ENCODE peak calls at places on chromosome 21, in eight cellular contexts. K is fibroblast of lung, B is dorsolateral prefrontal cortex, W is hepatocyte, C is Calu3, Z is BJ, D is tibial artery, H is epithelial cell of esophagus. L is an unnamed sample.

GRCh38 chr21:14711287-14711686 is 165.2 kb upstream of the SAMSN1 start:
- DNase-seq in D (no peak), K (no peak), H (peak), W (no peak), C (no peak), B (no peak), Z (no peak), L (no peak)

GRCh38 chr21:35699360-35699759 is 361.0 kb downstream of the SETD4 start:
- DNase-seq in K (no peak), W (no peak), C (no peak), Z (no peak), B (no peak), D (no peak), H (no peak), L (no peak)

GRCh38 chr21:24007592-24007991 is 1599.7 kb downstream of the MRPL39 start:
- DNase-seq in Z (no peak), H (no peak), C (no peak), B (no peak), D (no peak), W (no peak), K (no peak), L (no peak)

GRCh38 chr21:14877581-14878228 is 187.1 kb downstream of the NRIP1 start:
- DNase-seq in Z (no peak), W (peak), H (peak), D (no peak), B (no peak), K (peak), C (peak), L (no peak)

GRCh38 chr21:33541105-33541711 is 709 bp downstream of the GART start:
- DNase-seq in Z (no peak), C (peak), H (peak), K (peak), W (no peak), D (no peak), B (no peak), L (no peak)

GRCh38 chr21:39251326-39251725 is 62.1 kb downstream of the BRWD1 start:
- DNase-seq in W (peak), C (no peak), D (no peak), B (no peak), Z (no peak), K (no peak), H (no peak), L (no peak)

GRCh38 chr21:24023936-24024335 is 1583.3 kb downstream of the MRPL39 start:
- DNase-seq in D (no peak), H (no peak), W (no peak), C (no peak), Z (no peak), B (no peak), K (peak), L (no peak)

GRCh38 chr21:32457360-32457840 is 44.9 kb downstream of the EVA1C start:
- DNase-seq in B (no peak), W (peak), C (peak), D (peak), H (no peak), K (no peak), Z (no peak), L (no peak)

GRCh38 chr21:45889961-45890360 is 91.6 kb upstream of the COL6A1 start:
- DNase-seq in K (no peak), D (no peak), W (no peak), C (no peak), B (no peak), H (no peak), Z (no peak), L (no peak)

GRCh38 chr21:38170705-38171682 is 85.8 kb upstream of the KCNJ15 start:
- DNase-seq in K (peak), Z (no peak), D (no peak), B (no peak), W (no peak), C (no peak), H (peak), L (no peak)

GRCh38 chr21:28308516-28308915 is 684.2 kb downstream of the LTN1 start:
- DNase-seq in Z (no peak), K (peak), W (no peak), D (no peak), B (no peak), C (no peak), H (peak), L (no peak)

GRCh38 chr21:45699251-45699942 is 55.9 kb downstream of the PCBP3 start:
- DNase-seq in B (no peak), H (no peak), C (no peak), W (no peak), K (no peak), Z (no peak), D (no peak), L (no peak)

GRCh38 chr21:27776925-27777553 is 810.2 kb upstream of the ADAMTS5 start:
- DNase-seq in Z (no peak), K (no peak), H (no peak), D (no peak), W (no peak), B (no peak), C (no peak), L (no peak)

GRCh38 chr21:38306833-38307232 is 50.0 kb downstream of the KCNJ15 start:
- DNase-seq in B (no peak), Z (peak), W (peak), H (peak), K (peak), C (no peak), D (no peak), L (no peak)

GRCh38 chr21:44301093-44301492 is 1.2 kb downstream of the PFKL start:
- DNase-seq in B (no peak), W (no peak), H (no peak), D (no peak), C (no peak), K (no peak), Z (no peak), L (no peak)

GRCh38 chr21:15003463-15004135 is 61.2 kb downstream of the NRIP1 start:
- DNase-seq in Z (no peak), H (no peak), W (no peak), D (no peak), B (no peak), K (no peak), C (no peak), L (no peak)

GRCh38 chr21:44876849-44877575 is 3.5 kb upstream of the PTTG1IP start:
- DNase-seq in D (no peak), Z (no peak), W (no peak), B (no peak), H (no peak), K (no peak), C (no peak), L (no peak)

GRCh38 chr21:24023402-24023801 is 1583.9 kb downstream of the MRPL39 start:
- DNase-seq in Z (no peak), K (peak), D (no peak), H (no peak), C (no peak), B (no peak), W (no peak), L (no peak)

GRCh38 chr21:34874689-34875513 is 174.2 kb downstream of the RUNX1 start:
- DNase-seq in Z (no peak), K (no peak), B (no peak), W (no peak), H (no peak), C (no peak), D (no peak), L (no peak)

GRCh38 chr21:41425954-41426655 is at the start of gene MX1:
- DNase-seq in Z (no peak), W (peak), B (peak), D (peak), K (peak), H (peak), C (peak), L (no peak)

GRCh38 chr21:34726627-34727337 is 58.0 kb downstream of the CLIC6 start:
- DNase-seq in Z (no peak), K (peak), B (no peak), W (no peak), D (peak), C (no peak), H (no peak), L (no peak)

GRCh38 chr21:33289199-33289819 is 23.1 kb downstream of the IL10RB start:
- DNase-seq in W (no peak), H (no peak), C (no peak), K (peak), D (no peak), Z (no peak), B (no peak), L (no peak)

GRCh38 chr21:45202889-45203288 is 84.8 kb downstream of the POFUT2 start:
- DNase-seq in W (no peak), H (no peak), D (no peak), Z (no peak), C (no peak), K (no peak), B (no peak), L (no peak)

GRCh38 chr21:38326899-38327298 is 70.1 kb downstream of the KCNJ15 start:
- DNase-seq in W (no peak), B (no peak), D (no peak), Z (no peak), C (no peak), H (no peak), K (no peak), L (no peak)

GRCh38 chr21:41195311-41195710 is 27.4 kb downstream of the BACE2 start:
- DNase-seq in Z (no peak), D (no peak), B (no peak), K (no peak), W (no peak), H (no peak), C (no peak), L (no peak)

GRCh38 chr21:39696620-39697019 is 48.4 kb upstream of the IGSF5 start:
- DNase-seq in H (no peak), W (no peak), D (no peak), C (no peak), K (peak), B (no peak), Z (no peak), L (no peak)

GRCh38 chr21:20661745-20662470 is 336.3 kb upstream of the NCAM2 start:
- DNase-seq in W (no peak), K (no peak), D (no peak), C (no peak), Z (no peak), B (no peak), H (no peak), L (no peak)

GRCh38 chr21:27570306-27570868 is 603.5 kb upstream of the ADAMTS5 start:
- DNase-seq in Z (peak), C (no peak), B (no peak), K (peak), W (peak), D (peak), H (peak), L (no peak)

GRCh38 chr21:21030311-21030710 is 32.1 kb downstream of the NCAM2 start:
- DNase-seq in H (no peak), D (no peak), W (no peak), B (no peak), Z (no peak), K (no peak), C (no peak), L (no peak)

GRCh38 chr21:26758083-26758861 is 86.9 kb downstream of the ADAMTS1 start:
- DNase-seq in D (no peak), C (no peak), B (no peak), W (no peak), H (no peak), Z (no peak), K (peak), L (no peak)

GRCh38 chr21:15164678-15165303 is 100.0 kb upstream of the NRIP1 start:
- DNase-seq in Z (no peak), H (peak), C (no peak), K (no peak), W (peak), B (no peak), D (no peak), L (no peak)

GRCh38 chr21:35045539-35046222 is 3.4 kb downstream of the RUNX1 start:
- DNase-seq in W (no peak), D (no peak), K (no peak), H (no peak), Z (no peak), B (no peak), C (no peak), L (no peak)

GRCh38 chr21:27476696-27477095 is 509.8 kb upstream of the ADAMTS5 start:
- DNase-seq in Z (no peak), H (peak), W (peak), B (no peak), K (peak), C (no peak), D (no peak), L (no peak)

GRCh38 chr21:42688841-42689371 is 35.5 kb downstream of the PDE9A start:
- DNase-seq in C (no peak), K (no peak), B (no peak), H (no peak), Z (no peak), D (no peak), W (no peak), L (no peak)
- TF ChIP-seq CTCF in C (no peak), K (no peak), B (no peak), H (no peak), Z (no peak), D (no peak), W (no peak), L (no peak)

GRCh38 chr21:25283720-25284119 is 323.6 kb downstream of the MRPL39 start:
- DNase-seq in W (peak), Z (peak), H (peak), C (no peak), D (no peak), B (no peak), K (peak), L (no peak)
- TF ChIP-seq CTCF in W (peak), Z (peak), H (peak), C (no peak), D (no peak), B (no peak), K (peak), L (peak)

GRCh38 chr21:36892201-36892600 is 74.3 kb downstream of the HLCS start:
- DNase-seq in K (no peak), D (no peak), B (no peak), W (no peak), H (no peak), Z (no peak), C (no peak), L (no peak)
- TF ChIP-seq CTCF in K (no peak), D (no peak), B (no peak), W (no peak), H (no peak), Z (no peak), C (no peak), L (no peak)

GRCh38 chr21:18725653-18726052 is 322.1 kb upstream of the TMPRSS15 start:
- DNase-seq in D (no peak), B (no peak), Z (no peak), W (no peak), C (no peak), H (no peak), K (no peak), L (no peak)
- TF ChIP-seq CTCF in D (no peak), B (no peak), Z (no peak), W (no peak), C (no peak), H (no peak), K (no peak), L (no peak)

DNA sequence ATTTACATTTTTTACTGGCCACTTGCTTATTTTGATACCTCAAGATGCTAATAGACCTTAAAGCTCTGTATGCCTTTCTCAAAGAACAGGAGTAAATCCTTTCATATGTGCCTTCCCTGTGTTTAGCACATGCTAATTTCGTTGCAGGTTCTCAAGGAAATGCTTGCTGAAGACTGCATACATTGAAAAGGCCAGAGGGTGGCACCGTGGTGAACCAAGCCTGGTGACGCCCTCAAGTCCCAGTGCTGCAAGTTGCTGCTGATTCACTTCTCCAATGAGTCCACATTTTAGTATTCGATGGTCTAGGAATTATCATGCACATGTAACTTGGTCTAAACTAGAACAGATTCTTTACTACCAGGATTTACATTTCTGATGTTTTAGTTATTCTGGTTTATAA is 94.1 kb downstream of the CLDN17 start:
- DNase-seq in C (peak), H (peak), W (peak), B (no peak), K (peak), Z (no peak), D (no peak), L (no peak)
- TF ChIP-seq CTCF in C (no peak), H (peak), W (peak), B (no peak), K (no peak), Z (no peak), D (no peak), L (peak)

DNA sequence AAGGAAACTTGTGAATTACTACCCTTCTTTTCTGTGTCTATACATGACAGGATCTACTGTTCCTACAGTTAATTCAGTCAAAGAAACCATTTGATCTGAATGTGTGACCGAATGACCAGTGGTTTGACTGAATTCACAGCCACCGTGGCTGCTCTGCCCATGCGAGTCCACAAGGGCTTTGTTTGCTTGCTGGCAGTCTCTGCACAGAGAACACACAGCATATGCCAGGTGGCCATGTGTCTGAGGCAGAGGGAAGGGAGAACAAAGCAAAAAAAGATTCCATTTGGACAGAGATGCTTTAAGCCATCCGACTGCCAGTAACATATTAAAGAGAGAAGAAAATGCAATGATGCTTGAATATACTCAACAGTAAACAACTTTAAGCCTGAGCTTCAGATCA is 737.8 kb upstream of the CXADR start:
- DNase-seq in K (no peak), D (no peak), B (peak), Z (no peak), C (no peak), H (no peak), W (no peak), L (no peak)
- TF ChIP-seq CTCF in K (no peak), D (no peak), B (no peak), Z (no peak), C (no peak), H (no peak), W (no peak), L (no peak)